ENCODE peak calls at places on chromosomes 16 and 17, in five cellular contexts. H, Y, K, D and O are unnamed samples.

GRCh38 chr16:85142129-85142513 is 29.8 kb upstream of the CIBAR2 start:
- DNase-seq in Y (no peak), D (no peak), K (no peak), H (no peak), O (no peak)

GRCh38 chr16:85285681-85286065 is 173.4 kb upstream of the CIBAR2 start:
- DNase-seq in K (no peak), D (no peak), Y (no peak), H (no peak), O (no peak)

GRCh38 chr17:60170835-60171752 is 21.3 kb downstream of the CA4 start:
- DNase-seq in Y (no peak), H (peak), D (no peak), K (no peak), O (no peak)

GRCh38 chr17:80833952-80834895 is 157.4 kb upstream of the CHMP6 start:
- DNase-seq in Y (no peak), D (no peak), K (no peak), H (no peak), O (peak)

GRCh38 chr17:64328036-64328874 is 62.4 kb downstream of the PECAM1 start:
- DNase-seq in D (no peak), Y (no peak), H (peak), K (no peak), O (no peak)

GRCh38 chr17:55347341-55347740 is 74.3 kb downstream of the MMD start:
- DNase-seq in Y (no peak), D (no peak), K (no peak), H (no peak), O (no peak)

GRCh38 chr17:45172232-45172540 is 10.5 kb downstream of the HEXIM2 start:
- DNase-seq in H (no peak), Y (no peak), D (no peak), K (no peak), O (no peak)

GRCh38 chr16:61409604-61410003 is 626.6 kb downstream of the CDH8 start:
- DNase-seq in K (no peak), Y (no peak), D (no peak), H (no peak), O (no peak)

GRCh38 chr17:50470451-50470850 is 1.8 kb upstream of the CHAD start:
- DNase-seq in Y (peak), K (no peak), D (no peak), H (no peak), O (no peak)

GRCh38 chr16:252366-253337 is 18.0 kb downstream of the FAM234A start:
- DNase-seq in H (peak), Y (peak), K (no peak), D (no peak), O (no peak)

GRCh38 chr17:80388175-80388574 is 26.8 kb upstream of the ENDOV start:
- DNase-seq in K (no peak), H (no peak), Y (no peak), D (no peak), O (no peak)

GRCh38 chr17:65453204-65453931 is 108.1 kb downstream of the AXIN2 start:
- DNase-seq in D (peak), Y (no peak), K (no peak), H (no peak), O (no peak)

GRCh38 chr16:56198044-56198754 is 6.9 kb downstream of the GNAO1 start:
- DNase-seq in D (no peak), K (no peak), Y (no peak), H (no peak), O (no peak)

GRCh38 chr16:22901563-22901962 is 87.6 kb downstream of the HS3ST2 start:
- DNase-seq in Y (no peak), H (no peak), K (no peak), D (no peak), O (no peak)

GRCh38 chr16:22898131-22898530 is 84.2 kb downstream of the HS3ST2 start:
- DNase-seq in Y (no peak), D (no peak), H (no peak), K (no peak), O (no peak)

GRCh38 chr16:22900863-22901262 is 86.9 kb downstream of the HS3ST2 start:
- DNase-seq in H (no peak), K (no peak), Y (no peak), D (no peak), O (no peak)

GRCh38 chr16:22897184-22897583 is 83.2 kb downstream of the HS3ST2 start:
- DNase-seq in Y (no peak), D (no peak), K (no peak), H (no peak), O (no peak)

DNA sequence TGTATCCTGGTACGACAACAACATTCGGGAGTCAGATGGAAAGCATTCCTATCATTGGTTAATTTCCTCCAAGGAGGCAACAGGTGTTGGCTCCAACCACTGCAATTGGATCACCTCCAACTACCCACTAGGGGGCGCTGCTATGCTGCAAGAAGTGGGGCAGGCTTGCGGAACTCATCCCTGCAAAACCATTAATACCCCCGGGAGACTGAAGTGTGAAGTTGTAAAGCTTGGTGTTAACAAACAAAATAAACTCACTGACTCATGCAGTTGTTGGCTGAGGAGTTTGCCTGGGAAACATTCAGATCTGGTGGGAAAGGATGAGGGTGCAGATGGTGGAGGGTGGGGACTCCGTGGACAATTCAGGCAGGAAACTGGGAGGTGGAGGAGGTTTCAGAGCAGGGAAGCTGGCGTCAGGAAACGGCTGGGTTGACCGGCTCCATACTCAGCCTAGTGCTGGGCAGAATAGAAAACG is 84.9 kb downstream of the HS3ST2 start:
- DNase-seq in H (peak), Y (peak), D (peak), K (peak), O (no peak)
- TF ChIP-seq CTCF in H (peak), Y (peak), D (peak), K (peak), O (peak)

GRCh38 chr17:9361572-9361955 is 214.1 kb downstream of the STX8 start:
- DNase-seq in Y (no peak), D (no peak), H (no peak), K (no peak), O (no peak)
- TF ChIP-seq CTCF in Y (no peak), D (no peak), H (no peak), K (no peak), O (no peak)

GRCh38 chr16:3112881-3113574 is 642 bp downstream of the ZNF205 start:
- DNase-seq in Y (no peak), K (no peak), H (no peak), D (no peak), O (no peak)

GRCh38 chr16:3115011-3115410 is 2.6 kb downstream of the ZNF205 start:
- DNase-seq in K (no peak), D (no peak), H (no peak), Y (no peak), O (no peak)

GRCh38 chr16:3118204-3118790 is 5.9 kb downstream of the ZNF205 start:
- DNase-seq in K (no peak), Y (no peak), H (no peak), D (no peak), O (no peak)

GRCh38 chr16:3113765-3114479 is 1.5 kb downstream of the ZNF205 start:
- DNase-seq in K (no peak), H (no peak), D (no peak), Y (no peak), O (no peak)

GRCh38 chr16:3115561-3115960 is 3.2 kb downstream of the ZNF205 start:
- DNase-seq in D (no peak), Y (no peak), H (no peak), K (no peak), O (no peak)
- TF ChIP-seq CTCF in D (no peak), Y (no peak), H (no peak), K (peak), O (no peak)

GRCh38 chr17:3692346-3692745 is 3.6 kb downstream of the P2RX5 start:
- DNase-seq in H (no peak), D (no peak), Y (no peak), K (no peak), O (no peak)

GRCh38 chr17:3690094-3690715 is 5.8 kb downstream of the P2RX5 start:
- DNase-seq in H (no peak), Y (no peak), D (no peak), K (no peak), O (no peak)

GRCh38 chr17:3689262-3690093 is 6.5 kb downstream of the P2RX5 start:
- DNase-seq in K (no peak), Y (no peak), D (no peak), H (no peak), O (no peak)

GRCh38 chr17:3693099-3693498 is 2.9 kb downstream of the P2RX5 start:
- DNase-seq in D (no peak), K (no peak), Y (no peak), H (no peak), O (no peak)

DNA sequence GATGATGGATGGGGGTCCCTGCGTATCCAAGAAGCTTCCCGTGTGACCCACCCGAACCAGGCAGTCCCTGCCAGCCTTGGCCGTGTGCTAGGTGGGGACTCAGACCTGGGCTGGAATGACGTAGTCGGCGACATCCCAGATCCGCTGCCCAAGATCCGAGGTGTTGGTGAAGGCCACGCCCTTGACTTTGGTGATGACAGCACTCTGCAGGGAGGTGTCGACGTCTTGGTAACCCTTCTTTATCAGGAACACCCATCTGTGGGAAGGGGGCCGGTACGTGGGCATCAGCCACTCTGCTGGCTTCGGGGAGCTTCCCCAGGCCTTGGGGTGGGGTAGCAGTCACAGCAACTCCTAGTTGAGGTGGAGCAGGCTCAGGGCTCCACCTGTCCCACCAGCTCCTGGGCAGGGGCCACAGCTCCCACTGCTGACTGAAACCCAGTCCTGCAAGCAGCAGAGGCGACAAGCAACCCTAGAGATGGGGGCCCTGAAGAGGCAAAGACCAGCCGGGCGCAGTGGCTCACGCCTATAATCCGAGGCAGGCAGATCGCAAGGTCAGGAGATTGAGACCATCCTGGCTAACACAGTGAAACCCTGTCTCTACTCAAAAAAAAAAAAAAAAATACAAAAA is 4.3 kb downstream of the P2RX5 start:
- DNase-seq in D (no peak), Y (no peak), H (no peak), K (no peak), O (no peak)
- TF ChIP-seq CTCF in D (no peak), Y (no peak), H (no peak), K (peak), O (no peak)

DNA sequence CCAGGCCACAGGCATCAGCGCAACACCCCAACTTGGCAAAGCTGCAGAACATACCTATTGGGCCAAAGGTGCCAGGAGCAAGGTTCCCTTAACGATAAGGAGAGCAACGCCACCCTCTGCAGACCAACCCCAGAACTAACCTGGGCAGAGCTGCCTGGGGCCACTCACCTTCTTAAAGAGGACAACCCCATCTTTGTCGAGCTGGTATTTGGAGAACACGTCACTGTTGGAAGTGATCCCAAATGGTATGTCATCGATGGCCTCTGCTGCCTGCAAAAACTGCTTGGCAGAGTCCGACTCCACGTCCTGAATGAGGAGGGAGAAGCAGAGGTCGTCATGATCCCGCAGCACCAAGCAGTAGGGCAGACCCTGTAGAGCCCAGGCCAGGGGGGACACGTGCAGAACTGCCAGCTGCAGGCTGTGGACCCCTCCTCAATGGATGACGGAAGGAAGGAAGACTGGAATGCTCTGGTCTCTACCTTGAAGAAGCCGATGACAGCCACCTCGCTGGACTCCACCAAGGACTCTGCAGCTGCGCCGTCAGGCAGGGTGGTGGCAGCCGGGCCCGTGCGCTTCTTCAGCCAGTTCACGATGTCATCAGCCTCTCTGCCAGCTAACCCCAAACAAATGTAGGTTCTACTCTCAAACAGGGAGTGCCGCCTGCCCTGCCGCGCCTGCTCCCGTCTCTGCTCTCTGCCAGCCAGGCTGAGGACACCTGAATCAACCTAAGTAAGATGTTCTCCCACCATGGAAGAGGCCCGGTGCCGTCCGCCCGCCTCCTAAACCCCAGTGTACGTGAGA is 5.2 kb downstream of the P4HB start:
- DNase-seq in K (peak), Y (no peak), D (peak), H (no peak), O (no peak)
- TF ChIP-seq CTCF in K (no peak), Y (no peak), D (peak), H (no peak), O (no peak)

GRCh38 chr17:16482253-16482652 is 9.7 kb downstream of the LRRC75A start:
- DNase-seq in D (no peak), K (no peak), H (no peak), Y (no peak), O (no peak)
- TF ChIP-seq CTCF in D (no peak), K (no peak), H (no peak), Y (no peak), O (no peak)

GRCh38 chr16:1823821-1824220 is 2.8 kb downstream of the HAGH start:
- DNase-seq in Y (no peak), K (peak), H (peak), D (peak), O (no peak)
- TF ChIP-seq CTCF in Y (no peak), K (peak), H (no peak), D (peak), O (peak)

DNA sequence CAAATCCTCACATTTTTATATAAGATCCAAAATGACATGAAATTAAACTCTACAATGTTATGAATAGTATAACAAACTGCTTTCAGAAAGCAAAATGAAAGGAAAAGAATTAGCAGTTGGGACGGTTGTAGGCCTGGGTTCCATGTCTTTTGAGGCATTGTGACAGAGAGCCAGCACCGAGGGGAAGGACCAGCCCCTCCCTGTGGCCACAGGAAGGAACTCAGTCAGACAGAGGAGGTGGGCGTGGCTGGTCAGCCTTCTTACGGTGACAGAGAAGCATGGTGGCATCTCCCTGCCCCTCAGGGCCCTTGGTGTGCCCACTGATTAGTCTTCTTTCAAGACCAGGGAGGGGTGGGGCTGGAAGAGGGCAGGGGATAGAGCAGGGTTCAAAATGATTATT is 5.7 kb downstream of the ZNF319 start:
- DNase-seq in H (no peak), D (peak), Y (peak), K (peak), O (no peak)
- TF ChIP-seq CTCF in H (peak), D (peak), Y (peak), K (peak), O (peak)